ENCODE peak calls at places on chromosomes 1 and 21, in nine cellular contexts. One of them, this sample, is unnamed.
A peak's percentile ranks its signal among the peaks of the same experiment; 100 is the strongest.

GRCh38 chr1:13675222-13675621 is 24.8 kb upstream of the PRDM2 start:
- DNase-seq in HCT116: no peak
- DNase-seq in GM23338: no peak
- DNase-seq in SK-N-SH: no peak
- DNase-seq in MM.1S: no peak
- DNase-seq in GM23248: peak; percentile 70
- DNase-seq in hepatocyte: no peak
- DNase-seq in Karpas-422: no peak
- DNase-seq in OCI-LY7: no peak
- DNase-seq in this sample: no peak

GRCh38 chr1:224273651-224274050 is 56.3 kb downstream of the NVL start:
- DNase-seq in SK-N-SH: no peak
- DNase-seq in HCT116: no peak
- DNase-seq in Karpas-422: no peak
- DNase-seq in GM23248: peak; percentile 57
- DNase-seq in GM23338: no peak
- DNase-seq in hepatocyte: peak; percentile 61
- DNase-seq in MM.1S: no peak
- DNase-seq in OCI-LY7: no peak
- DNase-seq in this sample: no peak

GRCh38 chr1:235253219-235253640 is 74.7 kb downstream of the ARID4B start:
- DNase-seq in GM23248: peak; percentile 87
- DNase-seq in Karpas-422: peak; percentile 91
- DNase-seq in OCI-LY7: peak; percentile 75
- DNase-seq in hepatocyte: peak; percentile 75
- DNase-seq in SK-N-SH: peak; percentile 50
- DNase-seq in HCT116: peak; percentile 54
- DNase-seq in MM.1S: peak; percentile 70
- DNase-seq in GM23338: peak; percentile 89
- DNase-seq in this sample: peak; percentile 68

GRCh38 chr1:83839566-83840173 is 159.3 kb downstream of the TTLL7 start:
- DNase-seq in GM23248: peak; percentile 71
- DNase-seq in hepatocyte: no peak
- DNase-seq in HCT116: no peak
- DNase-seq in MM.1S: no peak
- DNase-seq in OCI-LY7: no peak
- DNase-seq in SK-N-SH: no peak
- DNase-seq in Karpas-422: no peak
- DNase-seq in GM23338: no peak
- DNase-seq in this sample: no peak

GRCh38 chr1:155334980-155335379 is 14.3 kb downstream of the RUSC1 start:
- DNase-seq in SK-N-SH: no peak
- DNase-seq in HCT116: no peak
- DNase-seq in GM23338: no peak
- DNase-seq in Karpas-422: no peak
- DNase-seq in MM.1S: no peak
- DNase-seq in GM23248: peak; percentile 23
- DNase-seq in hepatocyte: no peak
- DNase-seq in OCI-LY7: no peak
- DNase-seq in this sample: no peak

GRCh38 chr1:172613294-172613693 is 45.6 kb upstream of the FASLG start:
- DNase-seq in GM23248: peak; percentile 40
- DNase-seq in hepatocyte: no peak
- DNase-seq in SK-N-SH: no peak
- DNase-seq in HCT116: no peak
- DNase-seq in MM.1S: no peak
- DNase-seq in GM23338: no peak
- DNase-seq in Karpas-422: no peak
- DNase-seq in OCI-LY7: no peak
- DNase-seq in this sample: no peak

GRCh38 chr1:163188947-163189346 is 13.8 kb downstream of the RGS5 start:
- DNase-seq in OCI-LY7: no peak
- DNase-seq in GM23338: no peak
- DNase-seq in MM.1S: no peak
- DNase-seq in Karpas-422: no peak
- DNase-seq in hepatocyte: no peak
- DNase-seq in GM23248: no peak
- DNase-seq in HCT116: no peak
- DNase-seq in SK-N-SH: no peak
- DNase-seq in this sample: no peak

GRCh38 chr1:183590225-183591191 is at the start of gene NCF2:
- DNase-seq in MM.1S: peak; percentile 58
- DNase-seq in Karpas-422: peak; percentile 91
- DNase-seq in GM23338: no peak
- DNase-seq in SK-N-SH: no peak
- DNase-seq in GM23248: peak; percentile 42
- DNase-seq in hepatocyte: no peak
- DNase-seq in OCI-LY7: peak; percentile 89
- DNase-seq in HCT116: no peak
- DNase-seq in this sample: peak; percentile 64

GRCh38 chr1:158067651-158068050 is 74.2 kb downstream of the KIRREL1 start:
- DNase-seq in GM23248: peak; percentile 87
- DNase-seq in GM23338: no peak
- DNase-seq in SK-N-SH: no peak
- DNase-seq in HCT116: no peak
- DNase-seq in hepatocyte: no peak
- DNase-seq in Karpas-422: no peak
- DNase-seq in OCI-LY7: no peak
- DNase-seq in MM.1S: no peak
- DNase-seq in this sample: no peak

GRCh38 chr1:113617438-113618141 is 141.7 kb downstream of the PHTF1 start:
- DNase-seq in OCI-LY7: no peak
- DNase-seq in GM23338: no peak
- DNase-seq in MM.1S: no peak
- DNase-seq in HCT116: no peak
- DNase-seq in GM23248: peak; percentile 69
- DNase-seq in Karpas-422: no peak
- DNase-seq in hepatocyte: no peak
- DNase-seq in SK-N-SH: no peak
- DNase-seq in this sample: no peak

GRCh38 chr1:187390157-187390556 is 561.4 kb downstream of the PLA2G4A start:
- DNase-seq in GM23338: peak; percentile 27
- DNase-seq in SK-N-SH: peak; percentile 9
- DNase-seq in GM23248: peak; percentile 42
- DNase-seq in MM.1S: no peak
- DNase-seq in Karpas-422: no peak
- DNase-seq in HCT116: no peak
- DNase-seq in OCI-LY7: no peak
- DNase-seq in hepatocyte: no peak
- DNase-seq in this sample: no peak

GRCh38 chr21:46425566-46425965 is 33.1 kb upstream of the DIP2A start:
- DNase-seq in GM23338: no peak
- DNase-seq in hepatocyte: no peak
- DNase-seq in GM23248: no peak
- DNase-seq in SK-N-SH: no peak
- DNase-seq in OCI-LY7: no peak
- DNase-seq in MM.1S: no peak
- DNase-seq in HCT116: no peak
- DNase-seq in Karpas-422: no peak
- DNase-seq in this sample: no peak

GRCh38 chr21:42010507-42011493 is 640 bp upstream of the ZBTB21 start:
- DNase-seq in HCT116: no peak
- DNase-seq in OCI-LY7: peak; percentile 65
- DNase-seq in SK-N-SH: peak; percentile 73
- DNase-seq in GM23248: peak; percentile 47
- DNase-seq in hepatocyte: peak; percentile 58
- DNase-seq in GM23338: peak; percentile 55
- DNase-seq in Karpas-422: no peak
- DNase-seq in MM.1S: peak; percentile 69
- DNase-seq in this sample: no peak

GRCh38 chr1:46522184-46522968 is 29.1 kb downstream of the KNCN start:
- DNase-seq in GM23248: peak; percentile 91
- DNase-seq in GM23338: no peak
- DNase-seq in OCI-LY7: no peak
- DNase-seq in HCT116: no peak
- DNase-seq in SK-N-SH: no peak
- DNase-seq in Karpas-422: no peak
- DNase-seq in hepatocyte: peak; percentile 49
- DNase-seq in MM.1S: no peak
- DNase-seq in this sample: peak; percentile 81

GRCh38 chr1:212782422-212783154 is 9.0 kb downstream of the NSL1 start:
- DNase-seq in Karpas-422: peak; percentile 68
- DNase-seq in HCT116: no peak
- DNase-seq in SK-N-SH: peak; percentile 41
- DNase-seq in hepatocyte: peak; percentile 20
- DNase-seq in GM23338: peak; percentile 45
- DNase-seq in GM23248: peak; percentile 65
- DNase-seq in OCI-LY7: peak; percentile 42
- DNase-seq in MM.1S: peak; percentile 44
- DNase-seq in this sample: no peak

GRCh38 chr1:201562659-201563405 is 23.9 kb downstream of the NAV1 start:
- DNase-seq in Karpas-422: no peak
- DNase-seq in MM.1S: no peak
- DNase-seq in SK-N-SH: peak; percentile 53
- DNase-seq in hepatocyte: peak; percentile 20
- DNase-seq in GM23248: peak; percentile 95
- DNase-seq in HCT116: no peak
- DNase-seq in GM23338: no peak
- DNase-seq in OCI-LY7: no peak
- DNase-seq in this sample: no peak
- H3K9me2 ChIP-seq in Karpas-422: no peaks in the 10 kb centered on the region
- H3K9me2 ChIP-seq in MM.1S: no peaks in the 10 kb centered on the region
- H3K9me2 ChIP-seq in SK-N-SH: no peaks in the 10 kb centered on the region
- H3K9me2 ChIP-seq in hepatocyte: no peaks in the 10 kb centered on the region
- H3K9me2 ChIP-seq in GM23248: no peaks in the 10 kb centered on the region
- H3K9me2 ChIP-seq in HCT116: no peaks in the 10 kb centered on the region
- H3K9me2 ChIP-seq in GM23338: no peaks in the 10 kb centered on the region
- H3K9me2 ChIP-seq in OCI-LY7: no peaks in the 10 kb centered on the region
- H3K9me2 ChIP-seq in this sample: no peaks in the 10 kb centered on the region

DNA sequence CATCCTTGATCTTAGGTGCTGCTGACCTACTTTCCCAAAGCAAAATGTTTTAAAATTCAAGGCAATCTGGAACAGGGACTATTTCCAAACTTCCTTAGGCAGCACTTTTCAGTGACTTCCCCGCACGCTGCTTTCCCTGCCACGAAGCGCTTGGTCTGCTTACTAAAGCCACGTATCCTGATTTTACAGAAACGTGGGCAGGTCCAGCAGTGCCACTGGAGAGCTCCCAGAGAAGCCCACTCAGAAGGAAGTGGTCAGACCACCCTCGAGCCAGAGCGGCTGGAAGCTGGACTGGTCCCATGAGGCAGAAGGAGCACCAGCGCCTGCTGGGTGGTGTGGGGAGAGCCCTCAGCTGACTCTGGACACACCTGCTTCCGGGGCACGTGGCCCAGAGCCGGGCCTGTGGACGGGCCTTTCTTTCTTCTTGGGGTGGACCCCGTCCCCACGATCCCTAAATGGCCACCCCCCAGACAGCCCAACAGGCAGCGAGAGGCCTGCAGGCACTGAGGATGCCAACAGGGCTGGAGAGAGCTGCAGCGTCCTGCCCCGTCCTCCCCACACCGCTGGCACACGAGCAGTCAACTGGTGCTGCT is 23.2 kb downstream of the PTTG1IP start:
- DNase-seq in HCT116: no peak
- DNase-seq in hepatocyte: no peak
- DNase-seq in OCI-LY7: no peak
- DNase-seq in GM23338: no peak
- DNase-seq in Karpas-422: no peak
- DNase-seq in SK-N-SH: no peak
- DNase-seq in GM23248: no peak
- DNase-seq in MM.1S: no peak
- DNase-seq in this sample: no peak
- H3K4me2 ChIP-seq in HCT116: no peak overlapping the region
- H3K4me2 ChIP-seq in hepatocyte: no peak overlapping the region
- H3K4me2 ChIP-seq in OCI-LY7: no peak overlapping the region
- H3K4me2 ChIP-seq in GM23338: no peak overlapping the region
- H3K4me2 ChIP-seq in Karpas-422: no peak overlapping the region
- H3K4me2 ChIP-seq in SK-N-SH: no peak overlapping the region
- H3K4me2 ChIP-seq in GM23248: no peak overlapping the region
- H3K4me2 ChIP-seq in MM.1S: no peak overlapping the region
- H3K4me2 ChIP-seq in this sample: no peak overlapping the region

DNA sequence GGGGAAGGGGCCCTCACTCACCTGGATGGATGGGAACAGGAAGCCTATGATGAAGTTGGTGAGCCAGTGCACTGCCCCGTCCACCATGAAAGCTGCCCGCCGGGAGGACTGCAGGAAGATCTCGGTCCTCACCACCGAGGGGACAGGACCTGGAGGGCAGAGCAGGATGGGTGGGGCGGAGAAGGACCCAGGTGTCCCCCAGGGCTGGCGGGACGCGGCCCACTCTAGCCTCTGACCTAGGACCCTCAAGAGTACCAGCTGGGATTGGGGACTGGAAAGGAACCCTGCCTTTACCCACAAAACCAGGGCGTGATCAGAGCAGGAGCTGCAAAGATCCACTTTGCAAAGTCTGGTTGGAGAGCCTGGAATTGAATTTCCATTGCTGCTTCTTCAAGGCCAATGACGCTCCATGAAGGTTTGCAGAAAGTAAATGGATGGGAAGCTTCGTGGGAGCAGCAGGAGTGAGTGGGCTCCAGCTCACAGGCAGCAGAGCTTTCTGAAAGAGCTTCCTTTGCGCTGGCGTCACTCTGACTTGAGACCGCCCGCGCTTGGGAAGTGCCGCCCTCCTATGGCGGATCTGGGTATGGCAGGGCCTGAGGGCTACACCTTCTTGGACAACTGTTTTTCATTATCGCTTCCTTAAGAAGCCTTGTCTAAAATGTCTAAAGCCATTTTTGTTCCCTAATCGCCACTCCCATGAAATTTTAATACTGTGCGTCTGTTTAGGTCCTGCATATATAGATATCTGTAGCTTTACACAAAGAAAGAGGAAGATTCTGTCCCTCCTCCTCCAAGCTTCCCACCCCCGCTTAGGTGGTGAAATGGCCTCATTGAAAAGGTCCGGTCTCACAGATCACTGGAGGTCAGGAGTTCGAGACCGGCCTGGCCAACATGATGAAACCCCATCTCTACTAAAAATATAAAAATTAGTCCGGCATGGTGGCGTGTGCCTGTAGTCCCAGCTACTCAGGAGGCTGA is 21.2 kb downstream of the SLC2A7 start:
- DNase-seq in MM.1S: peak; percentile 74
- DNase-seq in Karpas-422: peak; percentile 89
- DNase-seq in SK-N-SH: peak; percentile 80
- DNase-seq in GM23248: peak; percentile 91
- DNase-seq in HCT116: peak; percentile 72
- DNase-seq in hepatocyte: peak; percentile 90
- DNase-seq in GM23338: peak; percentile 91
- DNase-seq in OCI-LY7: peak; percentile 88
- DNase-seq in this sample: peak; percentile 86
- H3K9me2 ChIP-seq in MM.1S: no peaks in the 10 kb centered on the region
- H3K9me2 ChIP-seq in Karpas-422: no peaks in the 10 kb centered on the region
- H3K9me2 ChIP-seq in SK-N-SH: no peaks in the 10 kb centered on the region
- H3K9me2 ChIP-seq in GM23248: no peaks in the 10 kb centered on the region
- H3K9me2 ChIP-seq in HCT116: no peaks in the 10 kb centered on the region
- H3K9me2 ChIP-seq in hepatocyte: no peaks in the 10 kb centered on the region
- H3K9me2 ChIP-seq in GM23338: no peaks in the 10 kb centered on the region
- H3K9me2 ChIP-seq in OCI-LY7: no peaks in the 10 kb centered on the region
- H3K9me2 ChIP-seq in this sample: no peaks in the 10 kb centered on the region

DNA sequence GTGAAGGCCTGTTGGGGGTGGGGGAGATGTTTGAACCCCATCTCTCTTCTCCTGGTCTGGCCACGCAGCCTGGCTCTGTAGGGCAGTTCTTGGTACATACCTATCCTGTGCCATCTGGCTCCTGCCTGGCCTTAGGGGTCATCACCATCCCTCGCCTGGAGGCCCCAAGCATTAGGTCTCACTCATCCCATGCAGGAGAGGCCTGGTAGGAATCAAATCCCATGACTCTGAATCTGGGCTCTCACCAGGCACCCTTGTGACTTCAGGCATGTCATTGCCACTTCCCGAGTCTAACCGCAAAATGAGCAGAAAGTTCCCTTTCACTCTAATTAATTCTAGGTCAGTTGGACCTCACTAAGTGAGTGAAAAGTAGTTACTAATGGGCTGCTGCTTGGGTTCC is 37.2 kb downstream of the ETNK2 start:
- DNase-seq in OCI-LY7: no peak
- DNase-seq in GM23338: no peak
- DNase-seq in SK-N-SH: no peak
- DNase-seq in Karpas-422: no peak
- DNase-seq in GM23248: no peak
- DNase-seq in hepatocyte: no peak
- DNase-seq in HCT116: no peak
- DNase-seq in MM.1S: no peak
- DNase-seq in this sample: no peak
- H3K4me2 ChIP-seq in OCI-LY7: no peak overlapping the region
- H3K4me2 ChIP-seq in GM23338: no peak overlapping the region
- H3K4me2 ChIP-seq in SK-N-SH: no peak overlapping the region
- H3K4me2 ChIP-seq in Karpas-422: no peak overlapping the region
- H3K4me2 ChIP-seq in GM23248: no peak overlapping the region
- H3K4me2 ChIP-seq in hepatocyte: no peak overlapping the region
- H3K4me2 ChIP-seq in HCT116: no peak overlapping the region
- H3K4me2 ChIP-seq in MM.1S: no peak overlapping the region
- H3K4me2 ChIP-seq in this sample: no peak overlapping the region

This sample was measured in PC-9.